ENCODE peak calls at places on chromosomes 16 and 17, in four cellular contexts. N, W, V and Z are unnamed samples.

GRCh38 chr16:3501783-3502400 is 1.1 kb downstream of the CLUAP1 start:
- DNase-seq in N (no peak), V (no peak), W (no peak), Z (no peak)

GRCh38 chr16:1530883-1531637 is 2.4 kb upstream of the TMEM204 start:
- DNase-seq in N (no peak), W (no peak), V (no peak), Z (peak; percentile 35)

GRCh38 chr17:79746955-79747507 is 16.3 kb downstream of the ENPP7 start:
- DNase-seq in W (no peak), V (no peak), N (no peak), Z (no peak)

GRCh38 chr17:66406701-66407644 is 104.6 kb downstream of the PRKCA start:
- DNase-seq in N (no peak), V (no peak), W (no peak), Z (no peak)

GRCh38 chr17:5003214-5003867 is 5.6 kb downstream of the KIF1C start:
- DNase-seq in N (no peak), V (no peak), W (no peak), Z (no peak)

GRCh38 chr17:27464431-27464830 is 8.2 kb downstream of the KSR1 start:
- DNase-seq in N (no peak), V (no peak), W (no peak), Z (no peak)

GRCh38 chr16:88681709-88682451 is 4.4 kb downstream of the SNAI3 start:
- DNase-seq in N (no peak), W (no peak), V (no peak), Z (no peak)

GRCh38 chr17:16569358-16569712 is 331 bp upstream of the ZNF287 start:
- DNase-seq in N (no peak), W (no peak), V (no peak), Z (no peak)

GRCh38 chr17:17096438-17097178 is 54.4 kb downstream of the MPRIP start:
- DNase-seq in W (no peak), V (no peak), N (no peak), Z (no peak)

GRCh38 chr16:87965973-87966667 is 14.9 kb downstream of the BANP start:
- DNase-seq in N (no peak), V (no peak), W (no peak), Z (no peak)

GRCh38 chr16:75244844-75245758 is 6.3 kb downstream of the BCAR1 start:
- DNase-seq in V (peak; percentile 84), W (peak; percentile 88), N (no peak), Z (peak; percentile 85)

GRCh38 chr16:89482824-89483220 is 7.5 kb downstream of the ANKRD11 start:
- DNase-seq in V (no peak), W (no peak), N (no peak), Z (no peak)

GRCh38 chr16:88866151-88866920 is at the start of gene PABPN1L:
- DNase-seq in V (no peak), W (no peak), N (no peak), Z (no peak)

GRCh38 chr17:27627514-27627913 is 3.5 kb upstream of the LGALS9 start:
- DNase-seq in V (no peak), W (no peak), N (no peak), Z (no peak)

GRCh38 chr16:14351647-14352046 is 278.4 kb downstream of the PARN start:
- DNase-seq in W (no peak), V (no peak), N (no peak), Z (no peak)

GRCh38 chr17:13306310-13306962 is 288.6 kb upstream of the ELAC2 start:
- DNase-seq in W (no peak), V (no peak), N (peak; percentile 81), Z (peak; percentile 16)

GRCh38 chr16:4316732-4317461 is 1.0 kb downstream of the GLIS2 start:
- DNase-seq in V (peak; percentile 71), N (no peak), W (peak; percentile 87), Z (peak; percentile 74)

GRCh38 chr17:59783221-59784016 is 76.0 kb downstream of the VMP1 start:
- DNase-seq in W (no peak), N (peak; percentile 80), V (no peak), Z (no peak)

GRCh38 chr17:50550661-50551432 is 3.9 kb downstream of the SPATA20 start:
- DNase-seq in N (peak; percentile 68), W (peak; percentile 78), V (peak; percentile 86), Z (peak; percentile 93)

GRCh38 chr17:28119560-28119959 is 77.1 kb downstream of the NLK start:
- DNase-seq in V (no peak), N (no peak), W (no peak), Z (no peak)

GRCh38 chr17:38591759-38592241 is 14.0 kb downstream of the SRCIN1 start:
- DNase-seq in N (no peak), W (no peak), V (no peak), Z (no peak)

GRCh38 chr17:49450735-49451134 is 36.1 kb upstream of the PHB1 start:
- DNase-seq in V (no peak), N (no peak), W (no peak), Z (no peak)

GRCh38 chr17:35760587-35760986 is at the start of gene C17orf50:
- DNase-seq in V (no peak), N (no peak), W (no peak), Z (no peak)

GRCh38 chr17:49342575-49342936 is 19.5 kb downstream of the ZNF652 start:
- DNase-seq in W (no peak), V (no peak), N (no peak), Z (no peak)

GRCh38 chr16:89449726-89450335 is 40.5 kb downstream of the ANKRD11 start:
- DNase-seq in W (no peak), N (no peak), V (no peak), Z (no peak)

GRCh38 chr16:85847681-85848601 is 48.4 kb downstream of the COX4I1 start:
- DNase-seq in V (no peak), W (no peak), N (no peak), Z (no peak)

GRCh38 chr17:6508026-6508425 is 48.3 kb downstream of the PITPNM3 start:
- DNase-seq in N (no peak), W (peak; percentile 28), V (no peak), Z (no peak)

GRCh38 chr17:8071496-8071895 is 16.0 kb downstream of the ALOX12B start:
- DNase-seq in V (no peak), W (peak; percentile 48), N (no peak), Z (no peak)

GRCh38 chr17:32794533-32795246 is 82.2 kb downstream of the MYO1D start:
- DNase-seq in W (no peak), V (no peak), N (no peak), Z (no peak)

GRCh38 chr17:47850692-47851573 is at the start of gene SP6:
- DNase-seq in V (peak; percentile 57), W (peak; percentile 92), N (peak; percentile 80), Z (peak; percentile 78)

GRCh38 chr17:51640108-51640622 is 379.8 kb downstream of the UTP18 start:
- DNase-seq in N (peak; percentile 22), V (no peak), W (no peak), Z (no peak)
- TF ChIP-seq CTCF in N (peak; percentile 60), V (no peak), W (no peak), Z (no peak)

DNA sequence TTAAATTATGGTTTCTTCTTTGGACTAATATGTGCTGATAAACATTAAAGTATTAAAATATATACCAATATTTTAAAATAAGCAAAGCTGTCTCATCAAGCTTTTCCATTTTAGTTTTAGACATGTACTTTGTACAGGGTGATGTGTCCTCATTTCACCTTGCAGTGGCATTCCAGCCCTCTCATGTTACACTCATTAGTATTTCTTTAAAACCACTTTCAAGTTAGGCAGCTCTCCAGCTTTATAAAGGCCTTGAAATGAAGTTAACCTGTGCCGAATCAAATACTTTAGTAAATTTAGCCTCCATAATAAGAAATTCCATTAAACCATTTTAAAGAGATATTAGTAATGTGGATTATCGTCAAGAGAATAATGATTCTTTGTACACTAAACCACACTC is 107.6 kb upstream of the HLF start:
- DNase-seq in V (no peak), W (no peak), N (no peak), Z (no peak)
- H3K4me1 ChIP-seq in V (no peaks in the 10 kb centered on the region), W (peaks cover 20% of the 10 kb centered on the region), N (peaks cover 50% of the 10 kb centered on the region), Z (no peaks in the 10 kb centered on the region)

GRCh38 chr17:44324571-44325275 is at the start of gene SLC25A39:
- DNase-seq in V (peak; percentile 95), N (peak; percentile 84), W (peak; percentile 99), Z (peak; percentile 94)
- TF ChIP-seq CTCF in V (no peak), N (no peak), W (no peak), Z (no peak)

DNA sequence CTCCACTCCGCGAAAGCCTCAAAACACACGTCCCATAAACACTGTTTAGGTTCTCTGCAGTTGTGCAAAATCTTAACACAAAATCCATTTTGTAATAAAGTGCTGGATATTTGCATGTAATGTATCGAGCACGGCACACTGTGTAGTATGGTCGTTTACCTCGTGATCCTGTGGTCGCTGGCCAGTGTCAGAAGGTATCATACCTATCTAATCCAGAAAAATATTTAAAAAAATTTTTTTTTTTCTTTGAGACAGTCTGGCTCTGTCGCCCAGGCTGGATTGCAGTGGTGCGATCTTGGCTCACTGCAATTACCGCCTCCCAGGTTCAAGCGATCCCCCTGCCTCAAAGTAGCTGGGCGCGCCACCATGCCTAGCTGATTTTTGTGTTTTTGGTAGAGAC is 996 bp downstream of the RPL38 start:
- DNase-seq in W (no peak), N (no peak), V (no peak), Z (no peak)
- H3K4me1 ChIP-seq in W (peaks cover 23% of the 10 kb centered on the region), N (peaks cover 52% of the 10 kb centered on the region), V (peaks cover 6% of the 10 kb centered on the region), Z (peaks cover 15% of the 10 kb centered on the region)

GRCh38 chr17:70100983-70101382 is 26.0 kb downstream of the KCNJ16 start:
- DNase-seq in W (no peak), V (no peak), N (no peak), Z (no peak)
- TF ChIP-seq CTCF in W (no peak), V (no peak), N (no peak), Z (no peak)